ENCODE peak calls at places on chromosomes 2 and 18, in four cellular contexts. L is IMR-90, C is neuronal stem cell, D is trophoblast cell. P is an unnamed sample.

GRCh38 chr2:215731108-215731507 is 282.2 kb downstream of the MREG start:
- DNase-seq in L (no peak), C (no peak), D (no peak), P (no peak)

GRCh38 chr18:47150824-47151366 is 595 bp upstream of the HDHD2 start:
- DNase-seq in L (no peak), C (no peak), D (no peak), P (no peak)

GRCh38 chr2:134576478-134576877 is 142.3 kb downstream of the TMEM163 start:
- DNase-seq in L (no peak), C (no peak), D (no peak), P (no peak)

GRCh38 chr2:162198239-162198638 is 45.0 kb downstream of the FAP start:
- DNase-seq in L (peak; percentile 81), C (no peak), D (peak; percentile 19), P (peak; percentile 35)

GRCh38 chr2:225097035-225097434 is 54.8 kb upstream of the DOCK10 start:
- DNase-seq in L (peak; percentile 87), C (no peak), D (no peak), P (no peak)

GRCh38 chr2:114518738-114519137 is 76.3 kb downstream of the DPP10 start:
- DNase-seq in L (no peak), C (no peak), D (no peak), P (no peak)

GRCh38 chr18:52615943-52616342 is 275.9 kb downstream of the DCC start:
- DNase-seq in L (no peak), C (no peak), D (no peak), P (no peak)

GRCh38 chr2:23367760-23368159 is 17.2 kb upstream of the KLHL29 start:
- DNase-seq in L (peak; percentile 66), C (no peak), D (no peak), P (no peak)

GRCh38 chr2:64839844-64840243 is 149.4 kb upstream of the SLC1A4 start:
- DNase-seq in L (no peak), C (no peak), D (no peak), P (no peak)

GRCh38 chr2:207276248-207276647 is 110.5 kb upstream of the KLF7 start:
- DNase-seq in L (no peak), C (no peak), D (no peak), P (no peak)

GRCh38 chr2:20506281-20506685 is 59.4 kb downstream of the RHOB start:
- DNase-seq in L (peak; percentile 81), C (no peak), D (no peak), P (peak; percentile 66)

GRCh38 chr2:10328667-10329583 is 26.2 kb downstream of the HPCAL1 start:
- DNase-seq in L (no peak), C (no peak), D (no peak), P (no peak)

DNA sequence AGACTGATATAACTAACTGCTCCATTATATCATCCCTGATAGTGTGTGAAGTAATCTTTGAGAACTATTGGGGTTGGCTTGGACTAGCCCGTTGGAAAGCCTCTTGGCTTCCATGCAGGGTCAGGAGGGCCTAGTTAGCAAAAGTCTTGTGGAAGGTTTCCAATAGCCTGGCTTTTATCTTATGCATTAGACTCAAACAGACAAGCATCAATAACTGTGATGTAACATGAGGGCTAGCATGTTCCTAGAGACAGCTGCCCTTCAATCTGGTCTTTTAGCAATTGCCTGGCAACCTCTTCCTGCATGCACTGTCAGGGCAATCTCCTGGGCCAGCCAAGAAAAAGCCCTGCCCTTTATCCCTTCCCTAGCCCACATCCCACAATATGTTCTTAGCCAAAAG is 18.2 kb downstream of the SLC8A1 start:
- DNase-seq in L (no peak), C (no peak), D (no peak), P (no peak)
- H2AK5ac ChIP-seq in L (peak overlapping the region; percentile 67), C (no peak overlapping the region), D (no peak overlapping the region), P (peak overlapping the region; percentile 1)

DNA sequence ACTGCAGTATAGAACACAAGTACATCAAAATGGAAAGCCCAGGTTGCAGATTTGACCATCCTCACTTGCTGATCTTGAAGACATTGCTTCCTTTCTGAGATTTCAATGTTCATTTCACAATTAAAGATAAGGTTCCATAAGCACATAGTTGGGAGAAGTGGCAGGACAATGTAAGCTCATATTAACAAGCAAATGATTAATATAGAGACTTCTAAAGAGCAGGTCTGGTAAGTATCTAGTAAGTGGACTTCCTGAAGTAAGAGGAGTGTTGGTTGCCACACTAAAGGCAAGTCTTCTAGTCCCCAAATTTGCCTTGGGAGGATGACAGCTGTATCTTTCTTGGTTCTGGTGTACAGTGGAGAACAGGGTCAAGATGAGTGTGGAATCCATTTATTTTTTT is 1.4 kb upstream of the PTPRM start:
- DNase-seq in L (no peak), C (no peak), D (no peak), P (no peak)
- H3K4me3 ChIP-seq in L (no peak overlapping the region), C (no peak overlapping the region), D (no peak overlapping the region), P (no peak overlapping the region)

DNA sequence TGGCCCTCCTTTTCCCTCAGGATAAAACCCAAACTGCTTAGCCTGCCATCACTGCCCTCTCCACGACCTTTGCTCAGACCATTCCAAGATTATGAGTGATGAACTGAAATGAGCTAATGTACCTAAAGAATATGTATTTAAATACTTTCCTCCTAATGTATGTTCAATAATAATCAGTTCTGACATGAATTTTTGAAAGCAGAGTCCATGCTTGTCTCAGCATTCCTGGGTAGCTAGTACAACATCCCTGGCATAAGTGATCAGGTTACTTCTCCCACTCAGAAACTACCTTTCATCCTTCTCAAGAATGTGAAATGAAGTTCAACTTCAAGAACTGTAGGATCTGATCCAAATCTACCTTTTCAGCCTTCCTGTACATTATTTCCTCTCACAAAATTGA is 103.6 kb downstream of the UNC80 start:
- DNase-seq in L (no peak), C (no peak), D (no peak), P (no peak)
- H2AK5ac ChIP-seq in L (no peak overlapping the region), C (no peak overlapping the region), D (no peak overlapping the region), P (no peak overlapping the region)

GRCh38 chr2:202061695-202062094 is 11.4 kb upstream of the KIAA2012 start:
- DNase-seq in L (no peak), C (no peak), D (no peak), P (no peak)

GRCh38 chr2:202064881-202065230 is 8.2 kb upstream of the KIAA2012 start:
- DNase-seq in L (no peak), C (no peak), D (no peak), P (no peak)

GRCh38 chr2:202067589-202067988 is 5.5 kb upstream of the KIAA2012 start:
- DNase-seq in L (no peak), C (no peak), D (no peak), P (no peak)

GRCh38 chr2:202066850-202067249 is 6.2 kb upstream of the KIAA2012 start:
- DNase-seq in L (no peak), C (no peak), D (no peak), P (no peak)

GRCh38 chr2:202064206-202064880 is 8.7 kb upstream of the KIAA2012 start:
- DNase-seq in L (peak; percentile 94), C (peak; percentile 75), D (no peak), P (peak; percentile 77)
- H3K4me3 ChIP-seq in L (no peak overlapping the region), C (no peak overlapping the region), D (no peak overlapping the region), P (no peak overlapping the region)

DNA sequence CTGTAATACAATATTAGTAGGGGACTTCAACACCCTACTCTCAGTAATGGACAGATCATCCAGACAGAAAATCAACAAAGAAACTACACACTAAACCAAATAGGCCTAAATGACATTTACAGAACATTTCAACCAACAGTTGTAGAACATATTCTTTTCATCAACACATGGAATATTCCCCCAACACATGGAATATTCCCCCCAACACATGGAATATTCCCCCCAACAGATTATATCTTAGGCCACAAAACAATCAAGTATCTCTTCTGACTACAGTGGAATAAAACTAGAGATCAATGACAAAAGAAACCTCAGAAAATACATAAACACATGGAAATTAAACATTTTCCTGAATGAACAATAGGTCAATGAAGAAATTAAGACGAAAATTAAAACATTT is 187.2 kb upstream of the RBBP8 start:
- DNase-seq in L (no peak), C (no peak), D (no peak), P (no peak)
- H2AK5ac ChIP-seq in L (no peak overlapping the region), C (no peak overlapping the region), D (no peak overlapping the region), P (no peak overlapping the region)

DNA sequence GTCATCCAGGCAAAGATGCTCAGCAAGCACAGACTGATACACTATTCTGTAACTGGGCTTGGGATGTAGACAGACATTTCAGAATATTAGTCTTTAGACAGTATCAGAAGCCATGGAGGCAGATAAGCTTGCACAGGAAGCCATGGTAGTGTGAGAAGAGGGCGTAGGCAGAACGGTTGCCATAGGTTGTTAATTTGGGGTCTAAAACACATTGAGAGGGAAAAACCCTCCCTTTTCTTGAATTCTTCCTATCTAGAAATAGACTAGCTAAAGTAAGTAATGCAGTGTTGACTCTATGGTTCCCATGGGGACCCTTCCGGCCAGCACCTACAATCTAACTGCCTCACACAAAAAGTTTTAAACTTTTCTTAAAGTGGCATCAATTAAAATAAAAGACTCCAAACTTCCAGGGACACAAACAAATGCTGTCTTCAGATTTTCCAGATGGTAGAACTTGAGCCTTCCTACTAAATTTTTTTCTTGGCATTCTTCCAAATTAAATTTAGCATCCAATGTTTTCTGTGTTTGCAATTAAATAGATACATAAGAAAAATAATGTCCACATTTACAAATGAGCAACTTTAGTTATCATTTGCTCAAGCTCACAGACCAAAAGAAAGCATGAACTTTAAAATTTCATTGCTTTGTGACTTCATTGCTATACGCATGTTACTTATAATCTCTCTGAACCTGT is 1.9 kb downstream of the PRKRA start:
- DNase-seq in L (no peak), C (no peak), D (no peak), P (no peak)
- H3K4me3 ChIP-seq in L (no peak overlapping the region), C (no peak overlapping the region), D (no peak overlapping the region), P (no peak overlapping the region)

GRCh38 chr2:148812306-148812705 is 62.7 kb upstream of the KIF5C start:
- DNase-seq in L (peak; percentile 51), C (no peak), D (no peak), P (no peak)
- H2AK5ac ChIP-seq in L (no peak overlapping the region), C (peak overlapping the region; percentile 65), D (no peak overlapping the region), P (no peak overlapping the region)

DNA sequence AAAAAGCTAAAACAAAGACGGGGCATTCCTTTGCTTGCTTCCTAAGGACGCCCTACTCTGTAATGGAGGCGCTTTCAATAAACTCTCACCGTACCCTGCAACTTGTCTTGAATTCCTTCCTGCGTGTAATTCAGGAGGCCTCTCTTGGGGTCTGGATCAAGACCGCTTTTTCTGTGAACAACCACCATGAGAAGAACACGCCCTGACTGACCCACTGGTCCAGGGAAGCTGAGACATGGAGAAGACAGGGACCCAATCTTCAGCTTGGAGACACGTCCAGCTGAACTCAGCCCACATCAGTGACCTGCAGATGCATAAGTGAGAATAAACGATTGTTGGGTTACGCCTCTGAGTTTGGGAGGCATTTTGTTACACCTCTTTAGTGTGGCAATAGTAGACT is 7.8 kb upstream of the NARS1 start:
- DNase-seq in L (no peak), C (no peak), D (no peak), P (no peak)
- H3K4me3 ChIP-seq in L (no peak overlapping the region), C (no peak overlapping the region), D (no peak overlapping the region), P (peak overlapping the region; percentile 91)

GRCh38 chr2:156810094-156810493 is 373.9 kb downstream of the GPD2 start:
- DNase-seq in L (no peak), C (no peak), D (no peak), P (no peak)
- H2AK5ac ChIP-seq in L (no peak overlapping the region), C (no peak overlapping the region), D (no peak overlapping the region), P (no peak overlapping the region)

P was measured in mesenchymal stem cell.